ENCODE peak calls at places on chromosomes 2 and 18, in eight cellular contexts. One of them, this sample, is unnamed.

GRCh38 chr2:112891333-112891950 is 19.5 kb upstream of the IL37 start:
- DNase-seq in Peyer's patch: no peak
- DNase-seq in IMR-90: no peak
- DNase-seq in right lobe of liver: no peak
- DNase-seq in uterus: no peak
- DNase-seq in K562: no peak
- DNase-seq in breast epithelium: no peak
- DNase-seq in tibial nerve: no peak
- DNase-seq in this sample: no peak

GRCh38 chr2:69272803-69273471 is 114.1 kb downstream of the GFPT1 start:
- DNase-seq in right lobe of liver: peak; percentile 57
- DNase-seq in Peyer's patch: no peak
- DNase-seq in K562: no peak
- DNase-seq in IMR-90: peak; percentile 21
- DNase-seq in tibial nerve: no peak
- DNase-seq in breast epithelium: no peak
- DNase-seq in uterus: no peak
- DNase-seq in this sample: peak; percentile 3

GRCh38 chr2:137231616-137232015 is 466.3 kb downstream of the THSD7B start:
- DNase-seq in right lobe of liver: no peak
- DNase-seq in tibial nerve: no peak
- DNase-seq in K562: no peak
- DNase-seq in Peyer's patch: no peak
- DNase-seq in IMR-90: no peak
- DNase-seq in uterus: no peak
- DNase-seq in breast epithelium: no peak
- DNase-seq in this sample: no peak

GRCh38 chr2:172249986-172250385 is 147.3 kb upstream of the DLX2 start:
- DNase-seq in uterus: no peak
- DNase-seq in breast epithelium: no peak
- DNase-seq in Peyer's patch: no peak
- DNase-seq in K562: no peak
- DNase-seq in tibial nerve: no peak
- DNase-seq in IMR-90: peak; percentile 89
- DNase-seq in right lobe of liver: no peak
- DNase-seq in this sample: no peak

GRCh38 chr2:46164581-46165301 is 132.5 kb upstream of the EPAS1 start:
- DNase-seq in K562: no peak
- DNase-seq in tibial nerve: peak; percentile 75
- DNase-seq in uterus: peak; percentile 93
- DNase-seq in IMR-90: peak; percentile 96
- DNase-seq in breast epithelium: no peak
- DNase-seq in right lobe of liver: peak; percentile 43
- DNase-seq in Peyer's patch: peak; percentile 20
- DNase-seq in this sample: no peak

GRCh38 chr2:70850905-70851304 is 15.3 kb upstream of the CD207 start:
- DNase-seq in right lobe of liver: no peak
- DNase-seq in tibial nerve: no peak
- DNase-seq in K562: no peak
- DNase-seq in IMR-90: no peak
- DNase-seq in uterus: no peak
- DNase-seq in Peyer's patch: no peak
- DNase-seq in breast epithelium: no peak
- DNase-seq in this sample: no peak

GRCh38 chr2:79660552-79660951 is 147.7 kb downstream of the CTNNA2 start:
- DNase-seq in right lobe of liver: no peak
- DNase-seq in IMR-90: peak; percentile 5
- DNase-seq in uterus: no peak
- DNase-seq in breast epithelium: no peak
- DNase-seq in K562: no peak
- DNase-seq in Peyer's patch: no peak
- DNase-seq in tibial nerve: no peak
- DNase-seq in this sample: no peak

GRCh38 chr18:58005885-58006523 is 38.0 kb upstream of the NEDD4L start:
- DNase-seq in K562: no peak
- DNase-seq in Peyer's patch: no peak
- DNase-seq in right lobe of liver: no peak
- DNase-seq in breast epithelium: no peak
- DNase-seq in tibial nerve: no peak
- DNase-seq in uterus: no peak
- DNase-seq in IMR-90: peak; percentile 72
- DNase-seq in this sample: no peak

GRCh38 chr2:176110975-176111663 is 4.0 kb downstream of the HOXD11 start:
- DNase-seq in uterus: peak; percentile 76
- DNase-seq in right lobe of liver: peak; percentile 55
- DNase-seq in Peyer's patch: no peak
- DNase-seq in tibial nerve: peak; percentile 46
- DNase-seq in K562: peak; percentile 74
- DNase-seq in IMR-90: peak; percentile 28
- DNase-seq in breast epithelium: peak; percentile 52
- DNase-seq in this sample: no peak

GRCh38 chr2:132581917-132582316 is 88.1 kb downstream of the LYPD1 start:
- DNase-seq in breast epithelium: no peak
- DNase-seq in Peyer's patch: no peak
- DNase-seq in uterus: no peak
- DNase-seq in right lobe of liver: no peak
- DNase-seq in tibial nerve: no peak
- DNase-seq in K562: no peak
- DNase-seq in IMR-90: no peak
- DNase-seq in this sample: no peak

GRCh38 chr2:18578033-18578432 is 11.3 kb downstream of the NT5C1B start:
- DNase-seq in Peyer's patch: no peak
- DNase-seq in breast epithelium: no peak
- DNase-seq in right lobe of liver: no peak
- DNase-seq in tibial nerve: no peak
- DNase-seq in IMR-90: peak; percentile 34
- DNase-seq in K562: no peak
- DNase-seq in uterus: no peak
- DNase-seq in this sample: no peak

GRCh38 chr2:85199692-85200091 is 66.5 kb downstream of the TCF7L1 start:
- DNase-seq in uterus: no peak
- DNase-seq in K562: no peak
- DNase-seq in IMR-90: peak; percentile 29
- DNase-seq in Peyer's patch: no peak
- DNase-seq in right lobe of liver: no peak
- DNase-seq in tibial nerve: no peak
- DNase-seq in breast epithelium: no peak
- DNase-seq in this sample: no peak

GRCh38 chr2:54724150-54724559 is 693 bp downstream of the EML6 start:
- DNase-seq in IMR-90: no peak
- DNase-seq in tibial nerve: no peak
- DNase-seq in uterus: no peak
- DNase-seq in breast epithelium: no peak
- DNase-seq in Peyer's patch: no peak
- DNase-seq in right lobe of liver: no peak
- DNase-seq in K562: no peak
- DNase-seq in this sample: no peak

DNA sequence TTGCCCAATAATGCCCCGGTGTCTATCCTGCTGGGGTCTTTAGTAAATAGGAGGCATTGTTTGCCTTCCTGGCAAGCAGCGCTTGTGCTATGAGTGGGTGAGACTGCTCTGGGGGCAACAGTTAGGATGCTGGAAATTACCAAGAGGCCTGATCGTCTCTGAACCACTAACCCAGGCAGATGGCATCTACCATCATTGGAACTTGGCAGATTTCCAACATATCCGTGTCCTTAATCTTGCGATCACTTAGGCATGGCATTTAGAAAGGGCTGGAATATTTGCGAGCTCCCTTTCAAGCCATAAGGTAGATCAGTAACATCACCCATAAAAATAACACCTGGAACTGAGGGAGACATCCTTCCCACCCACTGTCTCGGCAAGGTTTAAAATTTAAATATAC is 18.8 kb upstream of the SH3RF3 start:
- DNase-seq in tibial nerve: no peak
- DNase-seq in K562: no peak
- DNase-seq in IMR-90: no peak
- DNase-seq in Peyer's patch: no peak
- DNase-seq in breast epithelium: no peak
- DNase-seq in right lobe of liver: no peak
- DNase-seq in uterus: no peak
- DNase-seq in this sample: no peak
- H3K4me3 ChIP-seq in tibial nerve: no peak overlapping the region
- H3K4me3 ChIP-seq in K562: no peak overlapping the region
- H3K4me3 ChIP-seq in IMR-90: no peak overlapping the region
- H3K4me3 ChIP-seq in Peyer's patch: no peak overlapping the region
- H3K4me3 ChIP-seq in breast epithelium: no peak overlapping the region
- H3K4me3 ChIP-seq in right lobe of liver: no peak overlapping the region
- H3K4me3 ChIP-seq in uterus: no peak overlapping the region
- H3K4me3 ChIP-seq in this sample: no peak overlapping the region

GRCh38 chr2:240818293-240818542 is 1.8 kb downstream of the KIF1A start:
- DNase-seq in IMR-90: no peak
- DNase-seq in breast epithelium: no peak
- DNase-seq in K562: no peak
- DNase-seq in tibial nerve: no peak
- DNase-seq in right lobe of liver: no peak
- DNase-seq in Peyer's patch: no peak
- DNase-seq in uterus: no peak
- DNase-seq in this sample: no peak
- H3K27me3 ChIP-seq in IMR-90: peaks cover 53% of the 10 kb centered on the region
- H3K27me3 ChIP-seq in breast epithelium: peaks cover 14% of the 10 kb centered on the region
- H3K27me3 ChIP-seq in K562: peaks cover 2% of the 10 kb centered on the region
- H3K27me3 ChIP-seq in tibial nerve: no peaks in the 10 kb centered on the region
- H3K27me3 ChIP-seq in right lobe of liver: no peaks in the 10 kb centered on the region
- H3K27me3 ChIP-seq in Peyer's patch: no peaks in the 10 kb centered on the region
- H3K27me3 ChIP-seq in uterus: peaks cover 15% of the 10 kb centered on the region
- H3K27me3 ChIP-seq in this sample: peaks cover 17% of the 10 kb centered on the region

GRCh38 chr18:3248670-3249359 is 1.2 kb downstream of the MYL12A start:
- DNase-seq in right lobe of liver: no peak
- DNase-seq in K562: no peak
- DNase-seq in Peyer's patch: peak; percentile 37
- DNase-seq in breast epithelium: no peak
- DNase-seq in tibial nerve: no peak
- DNase-seq in IMR-90: peak; percentile 57
- DNase-seq in uterus: no peak
- DNase-seq in this sample: no peak
- TF ChIP-seq POLR2A in right lobe of liver: peak; percentile 75
- TF ChIP-seq POLR2A in K562: no peak
- TF ChIP-seq POLR2A in Peyer's patch: peak; percentile 81
- TF ChIP-seq POLR2A in breast epithelium: no peak
- TF ChIP-seq POLR2A in tibial nerve: no peak
- TF ChIP-seq POLR2A in IMR-90: no peak
- TF ChIP-seq POLR2A in uterus: no peak
- TF ChIP-seq POLR2A in this sample: no peak

DNA sequence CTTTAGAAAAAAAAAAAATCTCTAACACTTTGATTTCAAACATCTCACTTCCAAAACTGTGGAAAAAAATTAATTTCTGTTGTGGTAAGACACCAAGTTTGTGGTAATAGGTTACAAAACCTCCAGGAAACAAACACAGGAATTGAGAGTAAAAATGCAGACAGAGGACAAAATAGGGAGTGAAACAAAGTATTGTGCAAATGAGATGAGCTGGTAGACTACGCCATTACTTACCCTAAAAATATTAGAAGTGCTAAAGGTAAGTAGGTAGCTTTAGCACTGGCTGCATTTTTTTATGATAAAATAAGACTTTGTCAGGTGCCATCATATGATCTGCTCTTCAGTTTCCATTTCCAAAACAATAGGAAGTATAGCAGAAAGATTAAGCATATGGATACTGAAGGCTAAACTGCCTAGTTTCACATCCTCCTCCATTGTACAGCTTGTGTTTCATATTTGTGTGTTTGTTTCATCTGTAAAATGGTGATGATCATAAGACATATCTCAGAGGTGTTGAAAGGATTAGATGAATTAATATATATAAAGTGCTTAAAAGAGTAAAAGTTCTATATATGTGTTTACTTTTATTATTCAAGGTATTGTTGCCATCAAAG is 309.1 kb downstream of the NR4A2 start:
- DNase-seq in tibial nerve: no peak
- DNase-seq in Peyer's patch: no peak
- DNase-seq in right lobe of liver: no peak
- DNase-seq in uterus: no peak
- DNase-seq in K562: no peak
- DNase-seq in breast epithelium: no peak
- DNase-seq in IMR-90: no peak
- DNase-seq in this sample: no peak
- H3K4me3 ChIP-seq in tibial nerve: no peak overlapping the region
- H3K4me3 ChIP-seq in Peyer's patch: no peak overlapping the region
- H3K4me3 ChIP-seq in right lobe of liver: no peak overlapping the region
- H3K4me3 ChIP-seq in uterus: no peak overlapping the region
- H3K4me3 ChIP-seq in K562: no peak overlapping the region
- H3K4me3 ChIP-seq in breast epithelium: no peak overlapping the region
- H3K4me3 ChIP-seq in IMR-90: no peak overlapping the region
- H3K4me3 ChIP-seq in this sample: no peak overlapping the region

DNA sequence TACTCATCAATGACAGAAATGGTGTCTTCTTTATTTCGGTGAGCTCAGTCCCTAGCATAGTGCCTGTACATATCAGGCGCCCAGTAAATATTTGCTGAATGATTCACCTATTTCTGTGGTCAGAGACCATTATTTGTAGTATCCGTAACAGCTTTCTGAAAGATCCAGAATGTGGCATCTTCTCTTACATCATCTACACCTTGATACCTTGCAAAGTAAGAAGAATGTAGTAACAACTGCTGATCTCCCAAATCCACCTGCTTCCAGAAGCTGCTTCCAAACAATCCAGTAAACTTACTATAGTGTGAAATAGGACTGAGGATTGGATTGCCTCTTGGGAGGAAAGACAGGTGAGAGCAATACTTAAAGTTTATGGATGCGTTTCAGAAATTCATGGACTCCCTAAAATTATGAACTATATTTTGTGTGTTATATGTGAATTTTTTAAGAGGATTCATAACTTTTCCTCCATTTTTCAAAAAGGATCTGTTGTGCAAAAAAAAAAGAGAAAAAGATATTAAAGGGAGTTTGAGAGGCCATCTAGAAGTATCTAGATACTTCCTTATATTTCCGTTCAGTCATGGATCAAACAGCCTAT is 945 bp upstream of the ASXL2 start:
- DNase-seq in Peyer's patch: no peak
- DNase-seq in tibial nerve: no peak
- DNase-seq in K562: no peak
- DNase-seq in breast epithelium: no peak
- DNase-seq in IMR-90: peak; percentile 77
- DNase-seq in right lobe of liver: no peak
- DNase-seq in uterus: no peak
- DNase-seq in this sample: no peak
- H3K27me3 ChIP-seq in Peyer's patch: no peaks in the 10 kb centered on the region
- H3K27me3 ChIP-seq in tibial nerve: no peaks in the 10 kb centered on the region
- H3K27me3 ChIP-seq in K562: no peaks in the 10 kb centered on the region
- H3K27me3 ChIP-seq in breast epithelium: no peaks in the 10 kb centered on the region
- H3K27me3 ChIP-seq in IMR-90: no peaks in the 10 kb centered on the region
- H3K27me3 ChIP-seq in right lobe of liver: no peaks in the 10 kb centered on the region
- H3K27me3 ChIP-seq in uterus: no peaks in the 10 kb centered on the region
- H3K27me3 ChIP-seq in this sample: no peaks in the 10 kb centered on the region

DNA sequence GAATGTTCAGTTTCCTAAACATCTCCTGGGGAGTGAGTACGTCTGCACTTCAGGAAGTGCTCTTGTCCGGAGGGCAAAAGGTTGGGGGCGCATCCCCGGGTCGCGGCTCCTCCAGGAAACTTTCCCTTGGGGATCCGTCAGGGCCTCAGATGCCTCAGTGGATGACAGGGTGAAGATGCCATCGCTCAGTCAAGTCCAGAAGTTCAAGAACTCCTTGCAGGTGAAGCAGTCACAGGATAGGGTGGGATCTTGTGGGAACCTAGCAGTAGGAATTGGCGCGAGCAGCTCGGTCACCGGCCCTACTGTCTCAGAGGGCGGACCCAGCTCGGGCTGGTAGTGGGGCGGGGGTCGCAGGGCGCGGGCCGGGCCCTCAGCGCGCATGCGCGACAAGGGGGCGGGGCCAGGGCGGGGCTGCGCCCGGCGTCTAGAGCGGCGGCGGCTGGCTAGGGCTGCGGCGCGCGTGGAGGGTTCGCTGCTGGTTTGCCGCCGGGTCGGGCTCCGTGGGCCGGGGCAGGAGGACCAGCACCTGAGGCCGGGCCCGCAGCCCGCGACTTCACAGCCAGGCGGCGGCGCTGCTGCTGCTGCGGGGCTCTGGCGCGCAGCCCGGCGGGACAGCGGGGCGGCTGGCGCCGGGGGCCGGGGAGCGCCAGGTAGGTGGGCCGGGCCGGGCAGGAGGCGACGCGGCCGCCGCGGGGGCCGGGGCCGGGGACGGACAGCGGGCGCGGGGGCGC is at the start of gene INPP4A:
- DNase-seq in IMR-90: peak; percentile 42
- DNase-seq in K562: peak; percentile 94
- DNase-seq in breast epithelium: peak; percentile 67
- DNase-seq in uterus: peak; percentile 74
- DNase-seq in Peyer's patch: peak; percentile 71
- DNase-seq in right lobe of liver: peak; percentile 88
- DNase-seq in tibial nerve: no peak
- DNase-seq in this sample: peak; percentile 96
- TF ChIP-seq POLR2A in IMR-90: peak; percentile 72
- TF ChIP-seq POLR2A in K562: peak; percentile 42
- TF ChIP-seq POLR2A in breast epithelium: no peak
- TF ChIP-seq POLR2A in uterus: peak; percentile 53
- TF ChIP-seq POLR2A in Peyer's patch: peak; percentile 7
- TF ChIP-seq POLR2A in right lobe of liver: peak; percentile 68
- TF ChIP-seq POLR2A in tibial nerve: no peak
- TF ChIP-seq POLR2A in this sample: peak; percentile 81

This sample was measured in upper lobe of left lung.